ENCODE peak calls at places on chromosomes 5 and 9, in four cellular contexts. D, L, I and V are unnamed samples.

GRCh38 chr5:116271432-116271831 is 186.6 kb downstream of the COMMD10 start:
- DNase-seq in D (no peak), L (no peak), I (no peak), V (no peak)

GRCh38 chr5:38603691-38604090 is 47.2 kb upstream of the LIFR start:
- DNase-seq in D (no peak), L (no peak), I (no peak), V (no peak)

GRCh38 chr5:151155149-151155776 is 2.3 kb downstream of the ANXA6 start:
- DNase-seq in D (no peak), L (no peak), I (no peak), V (no peak)

GRCh38 chr9:110252509-110253139 is 3.7 kb downstream of the TXN start:
- DNase-seq in D (no peak), L (no peak), I (no peak), V (no peak)

GRCh38 chr5:122981846-122982245 is 54.7 kb downstream of the PPIC start:
- DNase-seq in D (no peak), L (no peak), I (no peak), V (no peak)

GRCh38 chr9:128007566-128008138 is 26.9 kb upstream of the EEIG1 start:
- DNase-seq in D (no peak), L (peak; percentile 40), I (peak; percentile 84), V (peak; percentile 30)

GRCh38 chr5:114467141-114467540 is 105.3 kb downstream of the KCNN2 start:
- DNase-seq in D (no peak), L (no peak), I (no peak), V (no peak)

GRCh38 chr5:93299596-93300308 is 281.3 kb downstream of the NR2F1-AS1 start:
- DNase-seq in D (peak; percentile 44), L (no peak), I (peak; percentile 57), V (no peak)

GRCh38 chr5:474826-475661 is 32.1 kb downstream of the EXOC3 start:
- DNase-seq in D (peak; percentile 24), L (peak; percentile 26), I (no peak), V (peak; percentile 14)

GRCh38 chr5:93677344-93678021 is 63.9 kb downstream of the POU5F2 start:
- DNase-seq in D (peak; percentile 49), L (peak; percentile 44), I (peak; percentile 94), V (peak; percentile 50)

GRCh38 chr9:121827251-121827967 is 176.0 kb downstream of the DAB2IP start:
- DNase-seq in D (no peak), L (no peak), I (no peak), V (no peak)

GRCh38 chr9:109482391-109482916 is 15.7 kb downstream of the PTPN3 start:
- DNase-seq in D (no peak), L (no peak), I (no peak), V (no peak)

GRCh38 chr9:114386886-114387677 is 700 bp downstream of the AKNA start:
- DNase-seq in D (no peak), L (no peak), I (peak; percentile 41), V (no peak)

GRCh38 chr5:12323637-12324229 is 419.5 kb upstream of the CTNND2 start:
- DNase-seq in D (peak; percentile 84), L (no peak), I (no peak), V (no peak)